ENCODE peak calls at places on chromosomes 5 and 9, in four cellular contexts. V is H1, N is IMR-90, W is H9. G is an unnamed sample.

GRCh38 chr5:145237843-145238242 is 597.3 kb downstream of the PRELID2 start:
- DNase-seq in V (peak), N (peak), W (peak), G (peak)

GRCh38 chr5:146291421-146292074 is 47.1 kb upstream of the POU4F3 start:
- DNase-seq in V (no peak), N (peak), W (no peak), G (peak)

GRCh38 chr5:164127527-164127926 is 622.1 kb downstream of the MAT2B start:
- DNase-seq in V (no peak), N (no peak), W (no peak), G (no peak)

GRCh38 chr9:78666818-78667429 is 370.0 kb downstream of the PSAT1 start:
- DNase-seq in V (no peak), N (peak), W (no peak), G (no peak)

GRCh38 chr9:99436636-99437035 is 214.6 kb downstream of the SEC61B start:
- DNase-seq in V (no peak), N (no peak), W (no peak), G (no peak)

GRCh38 chr9:93087971-93088655 is 7.9 kb upstream of the CARD19 start:
- DNase-seq in V (no peak), N (no peak), W (no peak), G (no peak)

GRCh38 chr9:78369644-78370219 is 72.8 kb downstream of the PSAT1 start:
- DNase-seq in V (peak), N (peak), W (peak), G (peak)

GRCh38 chr9:69149321-69149807 is 24.7 kb upstream of the TJP2 start:
- DNase-seq in V (peak), N (peak), W (peak), G (no peak)

GRCh38 chr5:61821561-61821960 is 484.4 kb upstream of the KIF2A start:
- DNase-seq in V (no peak), N (no peak), W (no peak), G (no peak)

GRCh38 chr5:34676409-34676808 is 20.3 kb downstream of the RAI14 start:
- DNase-seq in V (no peak), N (peak), W (no peak), G (no peak)

GRCh38 chr9:34591091-34591910 is 1.8 kb upstream of the CNTFR start:
- DNase-seq in V (peak), N (peak), W (peak), G (peak)

GRCh38 chr9:124213396-124213795 is 44.4 kb upstream of the NEK6 start:
- DNase-seq in V (no peak), N (no peak), W (no peak), G (no peak)

GRCh38 chr5:53730938-53731337 is 170.5 kb downstream of the NDUFS4 start:
- DNase-seq in V (no peak), N (no peak), W (no peak), G (no peak)

GRCh38 chr9:126809068-126809467 is 4.2 kb downstream of the ZBTB43 start:
- DNase-seq in V (no peak), N (peak), W (no peak), G (no peak)

GRCh38 chr5:178994580-178995340 is at the start of gene GRM6:
- DNase-seq in V (peak), N (no peak), W (peak), G (peak)

GRCh38 chr5:174755103-174755502 is 30.7 kb downstream of the MSX2 start:
- DNase-seq in V (no peak), N (peak), W (no peak), G (no peak)

GRCh38 chr5:157126-157715 is 34.1 kb upstream of the LRRC14B start:
- DNase-seq in V (peak), N (no peak), W (peak), G (no peak)

GRCh38 chr9:28329323-28329722 is 756.0 kb upstream of the C9orf72 start:
- DNase-seq in V (no peak), N (no peak), W (no peak), G (no peak)

GRCh38 chr5:177098103-177098771 is 11.5 kb downstream of the FGFR4 start:
- DNase-seq in V (no peak), N (peak), W (peak), G (no peak)

GRCh38 chr5:177099422-177100093 is 12.8 kb downstream of the FGFR4 start:
- DNase-seq in V (peak), N (no peak), W (peak), G (no peak)

GRCh38 chr5:177100714-177101121 is 14.0 kb downstream of the FGFR4 start:
- DNase-seq in V (no peak), N (peak), W (no peak), G (no peak)

GRCh38 chr5:177097016-177097985 is 10.6 kb downstream of the FGFR4 start:
- DNase-seq in V (no peak), N (no peak), W (no peak), G (no peak)

DNA sequence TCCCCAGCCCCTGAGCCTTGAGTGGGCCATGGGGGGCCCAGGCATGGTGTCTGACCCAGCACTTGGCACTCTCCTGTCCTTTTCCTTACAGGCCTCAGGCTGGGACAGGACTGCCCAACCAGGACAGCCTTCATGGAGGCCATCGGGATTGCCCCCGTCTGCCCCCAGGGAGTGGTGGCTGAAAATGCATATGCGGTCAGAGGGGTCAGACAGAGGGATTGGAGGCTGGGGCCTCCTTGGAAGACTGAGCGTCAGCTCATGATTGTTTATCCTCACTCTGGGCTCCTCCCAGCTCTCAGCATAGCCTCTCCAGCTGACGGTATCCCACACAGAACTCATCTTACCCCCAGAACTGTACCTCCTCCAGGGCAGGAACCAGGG is 12.0 kb downstream of the FGFR4 start:
- DNase-seq in V (no peak), N (peak), W (peak), G (no peak)
- H2AK5ac ChIP-seq in V (no peak), N (peak), W (no peak), G (peak)

DNA sequence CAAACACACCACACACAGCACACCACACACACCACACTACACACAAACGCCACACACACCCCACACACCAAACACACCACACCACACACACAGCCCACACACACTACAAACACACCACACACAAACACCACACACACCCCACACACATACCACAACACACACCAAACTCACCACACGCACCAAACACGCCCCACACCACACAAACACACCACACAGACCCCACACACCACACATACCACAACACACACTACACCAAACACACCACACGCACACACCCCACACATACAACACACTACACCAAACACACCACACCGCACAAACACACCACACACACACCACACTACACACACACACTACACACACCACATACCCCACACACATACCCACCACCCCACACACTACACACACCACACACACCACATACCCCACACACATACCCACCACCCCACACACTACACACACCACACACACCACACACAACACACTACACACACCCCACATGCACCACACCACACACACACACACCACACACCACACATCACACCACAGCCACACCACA is 151.2 kb downstream of the ERCC6L2 start:
- DNase-seq in V (no peak), N (no peak), W (no peak), G (no peak)
- H2AK5ac ChIP-seq in V (peak), N (no peak), W (no peak), G (peak)

GRCh38 chr5:33371660-33372059 is 69.1 kb upstream of the TARS1 start:
- DNase-seq in V (no peak), N (peak), W (no peak), G (no peak)

GRCh38 chr5:33372721-33373120 is 68.0 kb upstream of the TARS1 start:
- DNase-seq in V (no peak), N (no peak), W (no peak), G (no peak)

GRCh38 chr5:33381243-33381642 is 59.5 kb upstream of the TARS1 start:
- DNase-seq in V (no peak), N (no peak), W (no peak), G (no peak)

GRCh38 chr5:33379757-33380156 is 61.0 kb upstream of the TARS1 start:
- DNase-seq in V (peak), N (peak), W (peak), G (peak)

DNA sequence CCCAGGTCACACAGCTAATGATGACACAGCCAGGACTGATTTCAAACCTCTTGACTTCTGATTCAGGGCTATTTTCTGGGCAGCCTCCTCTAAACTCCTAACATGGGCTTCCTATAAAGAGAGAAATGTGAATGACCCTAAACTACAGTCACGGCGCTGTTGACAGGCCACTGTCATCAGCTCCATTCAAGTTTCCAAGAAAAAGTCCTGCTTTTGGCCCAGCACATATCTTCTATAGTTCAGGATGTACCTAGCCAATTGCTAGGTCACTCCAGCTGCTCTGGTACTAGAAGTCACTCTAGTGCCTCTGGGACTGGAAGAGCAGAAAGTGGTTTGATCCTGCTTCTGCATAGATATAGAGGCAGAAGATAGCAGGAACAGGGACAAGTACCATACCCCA is 64.9 kb upstream of the TARS1 start:
- DNase-seq in V (no peak), N (no peak), W (no peak), G (no peak)
- H2AK5ac ChIP-seq in V (no peak), N (no peak), W (no peak), G (no peak)

DNA sequence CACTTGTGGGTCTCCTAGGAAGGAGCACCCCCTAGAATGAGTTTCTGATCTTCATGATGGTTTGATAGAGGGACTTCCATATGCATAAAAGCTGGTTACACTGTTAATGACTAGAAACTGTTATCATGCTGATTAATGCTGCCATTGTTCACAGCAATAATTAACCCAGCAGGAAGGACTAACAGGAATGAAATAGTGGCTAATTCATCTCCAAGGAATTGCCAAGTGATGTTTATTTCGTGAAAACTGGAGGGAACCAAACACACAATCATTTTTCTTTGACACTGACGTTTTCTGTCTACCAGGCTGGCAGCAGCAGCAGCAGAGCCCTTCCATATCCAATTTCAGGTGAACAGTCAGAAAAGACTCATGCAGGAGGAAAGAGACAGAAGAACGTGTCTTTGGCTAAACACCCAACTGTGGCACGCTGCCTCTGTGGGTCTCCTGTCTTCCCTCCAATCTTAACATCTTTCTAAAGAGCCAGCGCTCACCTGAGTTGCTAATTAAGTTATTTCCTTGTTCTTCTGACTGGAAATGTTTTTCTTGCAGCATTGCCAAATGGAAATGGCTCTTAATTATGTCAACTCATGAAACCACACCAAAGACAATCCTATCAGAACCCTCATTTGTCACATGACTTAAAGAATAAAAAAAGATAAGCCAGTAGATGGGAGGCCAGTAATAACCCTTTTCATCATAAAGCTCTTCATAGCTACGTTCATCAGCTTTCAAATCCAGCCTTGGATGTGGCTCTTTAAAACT is 181.5 kb downstream of the SLIT3 start:
- DNase-seq in V (no peak), N (no peak), W (no peak), G (no peak)
- H2AK5ac ChIP-seq in V (no peak), N (no peak), W (no peak), G (no peak)

DNA sequence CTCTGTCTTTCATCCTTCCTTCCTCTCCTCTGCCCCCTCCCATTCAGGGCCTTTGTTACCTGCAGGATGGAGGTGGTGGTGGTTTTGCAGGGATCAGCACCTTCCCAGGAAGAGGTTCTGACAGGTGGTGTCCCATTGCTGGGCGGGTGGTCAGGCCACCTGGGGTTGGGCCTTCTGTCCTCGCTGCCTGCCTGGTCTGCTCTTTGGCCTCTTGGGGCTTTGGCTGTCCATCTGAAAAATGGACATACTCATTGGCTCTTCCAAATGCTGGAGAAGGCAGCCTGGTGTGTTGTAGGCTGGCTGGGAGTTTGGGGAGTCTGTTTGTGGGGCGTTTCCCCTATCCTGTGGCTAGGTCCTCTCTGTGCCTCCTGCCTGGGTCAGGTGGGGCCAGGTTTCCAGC is 4.3 kb downstream of the RXRA start:
- DNase-seq in V (no peak), N (no peak), W (no peak), G (no peak)
- H2AK5ac ChIP-seq in V (no peak), N (no peak), W (no peak), G (peak)

GRCh38 chr5:2269656-2270055 is 386.9 kb upstream of the IRX4 start:
- DNase-seq in V (no peak), N (no peak), W (no peak), G (no peak)

GRCh38 chr5:2270467-2270866 is 387.7 kb upstream of the IRX4 start:
- DNase-seq in V (no peak), N (no peak), W (peak), G (no peak)

GRCh38 chr5:2265341-2265740 is 382.6 kb upstream of the IRX4 start:
- DNase-seq in V (no peak), N (no peak), W (no peak), G (no peak)

GRCh38 chr5:2266668-2267240 is 384.0 kb upstream of the IRX4 start:
- DNase-seq in V (no peak), N (no peak), W (no peak), G (no peak)

DNA sequence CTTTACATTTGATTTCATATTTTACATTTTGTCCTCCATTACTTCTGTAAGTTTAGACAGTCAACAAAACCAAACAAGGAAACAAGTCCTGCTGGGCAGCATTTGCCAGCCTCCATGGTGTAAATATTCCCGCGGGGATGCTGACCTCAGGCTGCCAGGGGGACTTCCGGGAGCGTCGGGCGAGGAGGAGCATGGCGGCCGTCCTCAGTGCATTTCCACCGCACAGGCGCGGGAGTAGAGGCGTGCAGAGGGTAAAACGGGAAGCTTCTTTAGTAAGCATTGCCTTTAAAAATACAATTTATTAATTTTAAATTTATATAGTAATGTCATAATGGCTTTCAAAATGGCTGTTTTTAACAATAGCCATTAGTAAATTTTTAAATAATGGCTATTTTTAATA is 385.3 kb upstream of the IRX4 start:
- DNase-seq in V (no peak), N (no peak), W (no peak), G (no peak)
- H2AK5ac ChIP-seq in V (no peak), N (no peak), W (no peak), G (no peak)

DNA sequence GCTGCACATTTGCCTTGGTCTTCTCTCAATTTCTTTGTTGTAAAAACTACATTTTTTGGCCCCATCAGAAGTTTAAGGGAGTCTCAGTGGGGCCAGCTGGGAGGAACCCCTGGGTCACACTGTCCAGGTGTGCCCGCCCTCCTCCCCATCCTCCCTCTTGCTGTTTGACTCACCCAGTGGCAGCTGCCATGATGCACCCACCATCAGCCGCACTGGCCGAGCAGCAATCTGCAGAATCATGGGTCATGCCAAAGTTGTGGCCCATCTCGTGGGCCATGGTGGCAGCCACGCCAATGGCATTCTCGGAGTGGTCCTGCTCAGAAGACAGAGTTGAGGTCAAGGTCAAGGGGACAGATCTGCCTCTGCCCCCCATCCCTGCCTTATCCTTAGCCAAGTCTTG is 45.5 kb downstream of the NIPAL4 start:
- DNase-seq in V (no peak), N (no peak), W (no peak), G (no peak)
- H2AK5ac ChIP-seq in V (no peak), N (peak), W (no peak), G (no peak)

GRCh38 chr5:90055831-90056328 is 353.7 kb downstream of the CETN3 start:
- DNase-seq in V (no peak), N (peak), W (no peak), G (no peak)

GRCh38 chr5:90056911-90057705 is 352.4 kb downstream of the CETN3 start:
- DNase-seq in V (no peak), N (no peak), W (peak), G (no peak)

GRCh38 chr5:90050135-90050534 is 359.4 kb downstream of the CETN3 start:
- DNase-seq in V (no peak), N (no peak), W (no peak), G (no peak)

GRCh38 chr5:90054612-90055011 is 354.9 kb downstream of the CETN3 start:
- DNase-seq in V (no peak), N (no peak), W (no peak), G (no peak)
- H2AK5ac ChIP-seq in V (no peak), N (no peak), W (no peak), G (no peak)

G was measured in neuronal stem cell.